ENCODE peak calls at places on chromosome 6, in five cellular contexts. One of them, this sample, is unnamed. For H3K27me3, the result is how much of the 10 kb centered on the place peaks cover.

GRCh38 chr6:96911171-96911570 is 13.4 kb upstream of the KLHL32 start:
- DNase-seq in H9: no peak
- DNase-seq in brain microvascular endothelial cell: no peak
- DNase-seq in colonic mucosa: no peak
- DNase-seq in testis: no peak
- DNase-seq in this sample: no peak

GRCh38 chr6:89689732-89690131 is 51.2 kb upstream of the LYRM2 start:
- DNase-seq in brain microvascular endothelial cell: peak
- DNase-seq in H9: peak
- DNase-seq in testis: peak
- DNase-seq in colonic mucosa: no peak
- DNase-seq in this sample: no peak

GRCh38 chr6:37049990-37050853 is 44.8 kb downstream of the FGD2 start:
- DNase-seq in testis: peak
- DNase-seq in brain microvascular endothelial cell: no peak
- DNase-seq in H9: no peak
- DNase-seq in colonic mucosa: peak
- DNase-seq in this sample: no peak

GRCh38 chr6:4441981-4442434 is 306.6 kb upstream of the ECI2 start:
- DNase-seq in colonic mucosa: no peak
- DNase-seq in H9: no peak
- DNase-seq in brain microvascular endothelial cell: no peak
- DNase-seq in testis: no peak
- DNase-seq in this sample: no peak

GRCh38 chr6:84074988-84075781 is 41.6 kb downstream of the MRAP2 start:
- DNase-seq in H9: peak
- DNase-seq in testis: no peak
- DNase-seq in colonic mucosa: no peak
- DNase-seq in brain microvascular endothelial cell: peak
- DNase-seq in this sample: no peak

GRCh38 chr6:48658910-48659309 is 547.9 kb upstream of the PTCHD4 start:
- DNase-seq in colonic mucosa: no peak
- DNase-seq in testis: no peak
- DNase-seq in brain microvascular endothelial cell: no peak
- DNase-seq in H9: no peak
- DNase-seq in this sample: no peak

GRCh38 chr6:1792989-1793388 is 183.3 kb downstream of the FOXC1 start:
- DNase-seq in H9: peak
- DNase-seq in colonic mucosa: peak
- DNase-seq in brain microvascular endothelial cell: no peak
- DNase-seq in testis: no peak
- DNase-seq in this sample: no peak

GRCh38 chr6:141291322-141291721 is 841.4 kb upstream of the GJE1 start:
- DNase-seq in testis: no peak
- DNase-seq in colonic mucosa: no peak
- DNase-seq in H9: no peak
- DNase-seq in brain microvascular endothelial cell: no peak
- DNase-seq in this sample: no peak

GRCh38 chr6:169831450-169832246 is 80.2 kb downstream of the ERMARD start:
- DNase-seq in brain microvascular endothelial cell: peak
- DNase-seq in colonic mucosa: peak
- DNase-seq in testis: peak
- DNase-seq in H9: peak
- DNase-seq in this sample: no peak

GRCh38 chr6:144153260-144153659 is 2.9 kb downstream of the STX11 start:
- DNase-seq in colonic mucosa: no peak
- DNase-seq in testis: no peak
- DNase-seq in brain microvascular endothelial cell: no peak
- DNase-seq in H9: no peak
- DNase-seq in this sample: no peak

GRCh38 chr6:50851269-50851847 is 32.7 kb downstream of the TFAP2B start:
- DNase-seq in H9: peak
- DNase-seq in brain microvascular endothelial cell: no peak
- DNase-seq in colonic mucosa: no peak
- DNase-seq in testis: no peak
- DNase-seq in this sample: no peak

GRCh38 chr6:33124525-33124901 is 48.7 kb downstream of the HLA-DPB1 start:
- DNase-seq in colonic mucosa: no peak
- DNase-seq in H9: peak
- DNase-seq in brain microvascular endothelial cell: no peak
- DNase-seq in testis: no peak
- DNase-seq in this sample: no peak

GRCh38 chr6:17596085-17596484 is 4.0 kb upstream of the FAM8A1 start:
- DNase-seq in H9: no peak
- DNase-seq in testis: no peak
- DNase-seq in brain microvascular endothelial cell: no peak
- DNase-seq in colonic mucosa: no peak
- DNase-seq in this sample: no peak

GRCh38 chr6:17601389-17601703 is 1.2 kb downstream of the FAM8A1 start:
- DNase-seq in brain microvascular endothelial cell: no peak
- DNase-seq in colonic mucosa: no peak
- DNase-seq in H9: no peak
- DNase-seq in testis: no peak
- DNase-seq in this sample: no peak

GRCh38 chr6:17600527-17601388 is 656 bp downstream of the FAM8A1 start:
- DNase-seq in brain microvascular endothelial cell: peak
- DNase-seq in H9: peak
- DNase-seq in testis: peak
- DNase-seq in colonic mucosa: peak
- DNase-seq in this sample: no peak

GRCh38 chr6:17602888-17603287 is 2.8 kb downstream of the FAM8A1 start:
- DNase-seq in colonic mucosa: no peak
- DNase-seq in H9: no peak
- DNase-seq in brain microvascular endothelial cell: no peak
- DNase-seq in testis: no peak
- DNase-seq in this sample: no peak

DNA sequence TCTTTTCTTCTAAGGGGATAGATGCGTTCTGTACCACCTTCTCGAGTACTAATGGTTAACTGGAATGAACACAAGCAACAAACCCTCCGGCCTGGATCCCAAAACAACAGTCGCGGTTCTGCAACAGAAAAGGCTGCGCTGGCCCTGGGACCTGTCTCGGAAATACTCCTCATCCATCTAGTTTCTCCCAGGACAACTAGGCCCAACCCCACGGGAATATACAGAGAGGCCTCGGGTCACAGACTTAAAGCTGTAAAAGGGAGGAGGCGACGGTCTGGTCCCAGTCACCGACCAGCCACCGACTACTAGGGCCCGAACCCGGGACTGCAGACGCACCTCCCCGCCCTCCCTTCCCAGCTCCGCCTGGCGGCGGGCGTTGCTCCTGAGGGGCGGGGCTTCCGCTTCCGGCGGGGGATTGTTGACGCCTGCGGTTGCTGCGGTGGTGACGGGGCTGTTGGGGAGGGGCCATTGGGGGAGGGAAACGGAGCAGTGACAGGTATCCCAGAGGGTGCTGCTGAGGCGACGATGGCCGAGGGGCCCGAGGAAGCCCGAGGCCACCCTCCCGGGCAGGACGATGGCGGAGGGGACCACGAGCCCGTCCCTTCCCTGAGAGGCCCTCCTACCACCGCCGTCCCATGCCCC is at the start of gene FAM8A1:
- DNase-seq in brain microvascular endothelial cell: peak
- DNase-seq in H9: peak
- DNase-seq in testis: peak
- DNase-seq in colonic mucosa: peak
- DNase-seq in this sample: peak
- TF ChIP-seq CTCF in brain microvascular endothelial cell: peak
- TF ChIP-seq CTCF in H9: peak
- TF ChIP-seq CTCF in testis: peak
- TF ChIP-seq CTCF in colonic mucosa: peak
- TF ChIP-seq CTCF in this sample: no peak

GRCh38 chr6:46017726-46018125 is 2.1 kb upstream of the CLIC5 start:
- DNase-seq in colonic mucosa: no peak
- DNase-seq in H9: no peak
- DNase-seq in brain microvascular endothelial cell: no peak
- DNase-seq in testis: no peak
- DNase-seq in this sample: no peak
- H3K27me3 ChIP-seq in colonic mucosa: under half
- H3K27me3 ChIP-seq in H9: under half
- H3K27me3 ChIP-seq in brain microvascular endothelial cell: under half
- H3K27me3 ChIP-seq in testis: under half
- H3K27me3 ChIP-seq in this sample: under half

DNA sequence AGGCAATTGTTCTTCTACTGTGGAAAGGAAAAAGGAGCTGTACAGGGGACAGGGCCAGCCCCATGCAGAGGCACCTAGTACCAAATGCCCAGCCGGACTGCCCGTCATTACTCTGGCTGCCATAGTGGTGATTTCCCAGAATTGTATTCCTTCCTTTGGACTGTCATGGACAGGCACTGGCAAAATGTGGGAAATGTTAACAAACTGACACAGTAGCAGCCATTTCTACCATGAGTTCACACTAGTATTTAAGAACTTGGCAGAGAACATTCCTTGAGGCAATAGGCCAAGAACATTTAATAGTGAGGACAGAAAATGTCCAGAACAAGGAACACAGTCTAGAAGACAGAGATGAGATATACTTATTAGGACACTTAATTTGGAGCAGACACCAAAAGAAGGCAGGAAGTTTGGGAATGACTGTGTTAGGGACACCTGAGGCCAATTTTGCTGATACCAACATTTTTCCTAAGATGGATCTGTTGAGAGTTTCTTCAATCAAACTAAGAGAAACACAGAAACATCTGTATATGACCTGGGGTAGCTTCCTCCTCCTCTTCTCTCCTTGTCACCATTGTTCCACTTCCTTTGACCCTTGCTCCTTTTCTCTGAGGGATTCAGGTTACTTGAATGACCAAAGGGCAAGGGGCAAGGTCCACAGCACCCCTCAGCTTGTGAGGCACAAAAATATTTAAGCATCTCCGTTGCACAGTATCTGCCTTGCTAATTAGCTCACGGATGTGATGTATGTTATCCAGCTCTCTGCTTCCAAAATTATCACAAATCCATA is 14.9 kb downstream of the ADTRP start:
- DNase-seq in colonic mucosa: no peak
- DNase-seq in brain microvascular endothelial cell: no peak
- DNase-seq in testis: no peak
- DNase-seq in H9: no peak
- DNase-seq in this sample: no peak
- H3K27ac ChIP-seq in colonic mucosa: no peak
- H3K27ac ChIP-seq in brain microvascular endothelial cell: no peak
- H3K27ac ChIP-seq in testis: no peak
- H3K27ac ChIP-seq in H9: no peak
- H3K27ac ChIP-seq in this sample: no peak

GRCh38 chr6:41582540-41582939 is 36.4 kb downstream of the FOXP4 start:
- DNase-seq in colonic mucosa: no peak
- DNase-seq in brain microvascular endothelial cell: no peak
- DNase-seq in H9: no peak
- DNase-seq in testis: no peak
- DNase-seq in this sample: no peak
- TF ChIP-seq CTCF in colonic mucosa: no peak
- TF ChIP-seq CTCF in brain microvascular endothelial cell: no peak
- TF ChIP-seq CTCF in H9: no peak
- TF ChIP-seq CTCF in testis: no peak
- TF ChIP-seq CTCF in this sample: no peak